ENCODE peak calls at places on chromosomes 11 and 22, in ten cellular contexts. T is fibroblast of the aortic adventitia, Q is endothelial cell, E is GM23338, P is fibroblast of lung, R is lower leg skin, B is HL-60, M is PC-3, N is left lung, X is WTC11. W is an unnamed sample.
A peak's percentile ranks its signal among the peaks of the same experiment; 100 is the strongest.

GRCh38 chr11:24623121-24623520 is 126.3 kb downstream of the LUZP2 start:
- DNase-seq in B (no peak), X (no peak), E (no peak), P (peak; percentile 35), M (no peak), Q (no peak), T (peak; percentile 40), R (no peak), N (no peak), W (no peak)

GRCh38 chr11:108647701-108648527 is 17.0 kb upstream of the DDX10 start:
- DNase-seq in N (peak; percentile 64), M (peak; percentile 88), X (peak; percentile 74), E (peak; percentile 90), B (no peak), P (peak; percentile 75), T (peak; percentile 92), Q (peak; percentile 72), R (peak; percentile 95), W (peak; percentile 41)

GRCh38 chr11:19164230-19164855 is 37.4 kb downstream of the CSRP3 start:
- DNase-seq in E (no peak), P (no peak), Q (no peak), T (no peak), B (no peak), R (no peak), X (no peak), N (no peak), M (no peak), W (no peak)

GRCh38 chr11:133579165-133580031 is 47.1 kb upstream of the OPCML start:
- DNase-seq in E (peak; percentile 69), P (no peak), X (peak; percentile 49), B (no peak), R (no peak), T (no peak), Q (no peak), M (no peak), N (no peak), W (no peak)

GRCh38 chr11:85822814-85823213 is 11.9 kb upstream of the SYTL2 start:
- DNase-seq in B (no peak), E (no peak), M (peak; percentile 62), P (peak; percentile 78), X (no peak), Q (no peak), T (peak; percentile 42), R (no peak), N (no peak), W (no peak)

GRCh38 chr11:109132539-109132938 is 289.5 kb upstream of the C11orf87 start:
- DNase-seq in Q (no peak), X (no peak), N (no peak), R (no peak), B (peak; percentile 41), E (peak; percentile 55), P (no peak), T (no peak), M (no peak), W (no peak)

GRCh38 chr11:117945047-117945820 is 16.0 kb upstream of the TMPRSS13 start:
- DNase-seq in M (no peak), R (no peak), E (peak; percentile 58), Q (no peak), T (no peak), B (no peak), N (no peak), P (no peak), X (no peak), W (no peak)

GRCh38 chr11:39374963-39375698 is 2084.3 kb downstream of the LRRC4C start:
- DNase-seq in M (peak; percentile 67), X (no peak), T (peak; percentile 14), R (no peak), P (peak; percentile 3), E (peak; percentile 53), N (no peak), B (no peak), Q (peak; percentile 7), W (no peak)

GRCh38 chr22:27129266-27129665 is 471.9 kb downstream of the MIAT start:
- DNase-seq in Q (no peak), M (peak; percentile 53), B (no peak), X (no peak), N (no peak), P (peak; percentile 89), R (no peak), E (no peak), T (peak; percentile 64), W (no peak)

GRCh38 chr11:109034341-109034696 is 369.4 kb downstream of the DDX10 start:
- DNase-seq in P (peak; percentile 92), B (no peak), E (no peak), X (no peak), R (no peak), M (no peak), N (no peak), Q (no peak), T (peak; percentile 67), W (no peak)

GRCh38 chr11:17266781-17267180 is 9.8 kb upstream of the NUCB2 start:
- DNase-seq in X (no peak), E (no peak), R (no peak), M (no peak), P (no peak), B (no peak), N (no peak), Q (no peak), T (no peak), W (no peak)

GRCh38 chr22:47567126-47567730 is 804.8 kb downstream of the TBC1D22A start:
- DNase-seq in M (no peak), R (peak; percentile 80), X (no peak), N (no peak), P (no peak), T (no peak), Q (no peak), B (no peak), E (no peak), W (no peak)

GRCh38 chr11:13663631-13664071 is 4.8 kb upstream of the FAR1 start:
- DNase-seq in B (no peak), Q (no peak), E (no peak), T (peak; percentile 73), N (no peak), M (peak; percentile 44), R (no peak), X (no peak), P (peak; percentile 51), W (no peak)

GRCh38 chr22:29071261-29072045 is 1.4 kb upstream of the KREMEN1 start:
- DNase-seq in E (peak; percentile 91), Q (peak; percentile 45), N (peak; percentile 49), B (no peak), T (peak; percentile 36), M (peak; percentile 20), P (peak; percentile 39), R (peak; percentile 92), X (peak; percentile 77), W (peak; percentile 39)

GRCh38 chr11:20337526-20338154 is 25.9 kb upstream of the HTATIP2 start:
- DNase-seq in Q (peak; percentile 44), X (peak; percentile 36), M (peak; percentile 47), N (no peak), B (no peak), T (peak; percentile 43), E (peak; percentile 68), R (no peak), P (peak; percentile 22), W (no peak)

GRCh38 chr22:18973264-18974031 is 37.4 kb upstream of the PRODH start:
- DNase-seq in P (no peak), R (no peak), X (no peak), E (no peak), Q (no peak), T (no peak), B (no peak), N (no peak), M (no peak), W (no peak)

GRCh38 chr11:71096751-71097388 is 155.5 kb downstream of the SHANK2 start:
- DNase-seq in Q (no peak), B (no peak), R (no peak), T (no peak), E (no peak), P (no peak), M (peak; percentile 85), N (no peak), X (no peak), W (no peak)
- TF ChIP-seq CTCF in Q (no peak), B (no peak), R (no peak), T (no peak), E (no peak), P (no peak), M (no peak), N (no peak), X (no peak), W (no peak)

DNA sequence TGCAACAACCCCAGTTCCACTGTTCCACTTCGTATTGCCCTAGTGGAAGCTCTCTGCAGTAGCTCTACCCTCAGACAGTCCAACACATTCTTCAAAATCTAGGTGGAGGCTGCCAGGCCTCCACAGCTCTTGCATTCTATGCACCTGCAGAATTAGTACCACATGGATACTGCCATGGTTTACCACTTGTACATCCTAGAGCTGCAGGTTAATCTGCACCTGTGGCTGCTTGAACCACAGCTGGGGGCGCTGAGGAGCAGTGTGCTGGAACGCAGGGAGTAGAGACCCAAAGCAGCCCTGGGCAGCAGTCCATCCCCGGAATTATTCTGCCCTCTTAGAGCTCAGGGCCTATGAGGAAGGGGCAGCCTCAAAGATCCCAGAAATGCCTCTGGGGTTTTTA is 4.3 kb upstream of the CTSC start:
- DNase-seq in E (peak; percentile 81), X (peak; percentile 76), P (no peak), B (no peak), M (no peak), N (no peak), T (no peak), R (no peak), Q (no peak), W (no peak)
- TF ChIP-seq CTCF in E (peak; percentile 66), X (peak; percentile 40), P (no peak), B (no peak), M (no peak), N (no peak), T (no peak), R (no peak), Q (no peak), W (peak; percentile 34)

GRCh38 chr11:69240332-69241074 is 53.5 kb upstream of the MYEOV start:
- DNase-seq in N (no peak), T (peak; percentile 18), M (peak; percentile 56), Q (no peak), P (no peak), B (no peak), R (peak; percentile 39), X (no peak), E (peak; percentile 62), W (no peak)
- TF ChIP-seq CTCF in N (no peak), T (peak; percentile 41), M (peak; percentile 75), Q (no peak), P (peak; percentile 51), B (peak; percentile 18), R (no peak), X (peak; percentile 12), E (peak; percentile 63), W (peak; percentile 31)

DNA sequence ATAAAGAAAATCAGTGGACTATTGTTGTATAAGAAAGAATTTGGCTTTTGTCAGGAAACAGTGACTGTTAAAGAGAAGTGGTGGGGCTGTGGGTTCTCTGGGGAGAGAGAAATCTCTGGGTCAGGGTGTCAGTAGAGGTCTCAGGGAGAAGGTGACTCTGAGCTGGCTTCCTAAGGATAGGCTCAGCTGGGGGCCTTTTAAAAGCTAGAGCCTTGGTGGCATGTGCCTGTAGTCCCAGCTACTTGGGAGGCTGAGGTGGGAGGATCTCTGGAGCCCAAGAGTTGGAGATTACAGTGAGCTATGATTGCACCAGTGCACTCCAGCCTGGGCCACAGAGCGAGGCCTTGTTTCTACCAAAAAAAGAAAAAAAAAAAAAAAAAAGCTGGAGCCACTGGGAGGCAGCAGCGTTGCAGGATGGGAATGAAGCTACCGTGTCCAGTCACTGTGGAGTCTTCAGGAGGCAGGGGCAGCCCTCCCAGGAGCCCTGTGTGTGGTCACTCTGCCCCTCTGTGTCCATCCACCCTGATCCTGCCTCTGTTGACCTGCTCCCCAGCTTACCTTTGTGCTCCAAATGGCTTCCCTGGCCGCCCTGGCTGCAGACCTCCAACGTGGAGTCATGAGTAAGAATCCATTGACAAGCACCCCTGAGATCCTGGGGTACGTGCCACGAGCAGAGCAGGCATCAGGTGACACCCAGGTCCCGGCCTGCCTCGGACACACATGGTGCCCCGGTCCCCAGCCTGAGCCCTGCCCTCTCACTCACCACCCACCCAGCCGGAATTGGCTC is 5.4 kb upstream of the MIF start:
- DNase-seq in N (no peak), P (peak; percentile 14), X (no peak), M (peak; percentile 11), E (peak; percentile 54), Q (no peak), T (peak; percentile 54), R (no peak), B (no peak), W (no peak)
- TF ChIP-seq CTCF in N (no peak), P (no peak), X (no peak), M (peak; percentile 23), E (peak; percentile 31), Q (no peak), T (peak; percentile 30), R (no peak), B (no peak), W (no peak)

W was measured in progenitor cell of endocrine pancreas.